ENCODE peak calls at places on chromosomes 5 and 9, in eight cellular contexts. Z is fibroblast of villous mesenchyme, J is heart right ventricle, O is Panc1, W is tibial nerve, C is A673, H is lower leg skin, S is body of pancreas. G is an unnamed sample.

GRCh38 chr5:126594676-126595485 is at the start of gene ALDH7A1:
- DNase-seq in J (peak), Z (peak), C (peak), H (peak), S (peak), W (peak), O (peak), G (peak)

GRCh38 chr5:111983459-111983858 is 226.5 kb upstream of the NREP start:
- DNase-seq in O (no peak), W (no peak), C (no peak), J (no peak), S (no peak), H (no peak), Z (no peak), G (no peak)

GRCh38 chr5:6311568-6312501 is 66.5 kb downstream of the MED10 start:
- DNase-seq in O (no peak), H (no peak), Z (no peak), J (peak), C (no peak), W (no peak), S (no peak), G (no peak)

GRCh38 chr9:136530472-136531089 is 15.3 kb downstream of the NOTCH1 start:
- DNase-seq in W (no peak), J (no peak), C (no peak), O (no peak), H (no peak), Z (no peak), S (no peak), G (no peak)

GRCh38 chr9:136820947-136821332 is 13.2 kb downstream of the RABL6 start:
- DNase-seq in O (no peak), S (no peak), C (peak), Z (no peak), J (no peak), W (no peak), H (no peak), G (no peak)

GRCh38 chr5:180618830-180619562 is 27.7 kb upstream of the SCGB3A1 start:
- DNase-seq in S (peak), W (no peak), J (no peak), Z (peak), H (no peak), O (no peak), C (peak), G (no peak)

GRCh38 chr9:92223758-92224157 is 69.7 kb downstream of the IARS1 start:
- DNase-seq in C (no peak), O (no peak), Z (no peak), J (no peak), W (no peak), H (no peak), S (no peak), G (no peak)

GRCh38 chr5:56494300-56494704 is 261.2 kb upstream of the ANKRD55 start:
- DNase-seq in H (no peak), O (no peak), W (no peak), S (no peak), J (peak), Z (peak), C (no peak), G (no peak)

GRCh38 chr5:68330564-68330963 is 115.0 kb downstream of the PIK3R1 start:
- DNase-seq in C (no peak), H (no peak), W (no peak), Z (peak), O (no peak), S (no peak), J (no peak), G (peak)

GRCh38 chr5:96408276-96408777 is 24.7 kb downstream of the PCSK1 start:
- DNase-seq in Z (peak), C (no peak), J (no peak), H (no peak), S (no peak), W (no peak), O (no peak), G (no peak)

GRCh38 chr9:121987312-121987711 is 105.8 kb downstream of the TTLL11 start:
- DNase-seq in Z (no peak), J (peak), O (no peak), C (no peak), S (no peak), W (no peak), H (no peak), G (no peak)

GRCh38 chr9:124960409-124960752 is 19.5 kb upstream of the GOLGA1 start:
- DNase-seq in O (no peak), W (no peak), C (no peak), J (no peak), Z (peak), H (no peak), S (no peak), G (no peak)

DNA sequence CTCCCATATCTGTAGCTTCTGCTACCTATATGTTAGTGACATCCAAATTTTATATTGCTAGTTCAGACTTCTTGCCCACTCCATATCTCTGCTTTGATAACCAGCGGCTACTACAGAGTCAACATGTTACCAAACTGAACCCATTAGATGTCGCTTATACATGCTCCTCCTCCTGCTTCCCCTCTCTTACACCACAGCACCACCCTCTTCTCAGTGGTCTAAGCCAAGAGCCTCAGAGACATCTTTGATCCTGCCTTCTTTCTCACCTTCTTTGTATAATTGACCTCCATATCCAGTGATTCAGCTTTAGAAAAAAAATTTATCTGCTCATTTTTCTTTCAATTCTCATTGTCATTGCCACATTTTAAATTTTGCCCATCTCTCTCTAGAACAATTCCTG is 408.2 kb upstream of the TLE4 start:
- DNase-seq in W (no peak), O (no peak), H (no peak), S (no peak), J (no peak), Z (no peak), C (no peak), G (no peak)
- H3K4me3 ChIP-seq in W (no peak), O (no peak), H (no peak), S (no peak), J (no peak), Z (no peak), C (no peak), G (no peak)

GRCh38 chr5:469752-470483 is 26.9 kb downstream of the EXOC3 start:
- DNase-seq in W (no peak), H (no peak), J (no peak), O (no peak), C (no peak), S (no peak), Z (no peak), G (no peak)

GRCh38 chr5:472656-473343 is 29.8 kb downstream of the EXOC3 start:
- DNase-seq in J (peak), H (peak), C (peak), W (peak), Z (peak), O (no peak), S (peak), G (peak)

GRCh38 chr5:470961-471749 is 28.2 kb downstream of the EXOC3 start:
- DNase-seq in J (no peak), S (no peak), Z (no peak), C (no peak), O (no peak), H (no peak), W (no peak), G (no peak)

GRCh38 chr5:472076-472655 is 29.2 kb downstream of the EXOC3 start:
- DNase-seq in Z (peak), C (no peak), S (peak), O (no peak), W (no peak), J (no peak), H (no peak), G (peak)

GRCh38 chr5:471750-472058 is 28.7 kb downstream of the EXOC3 start:
- DNase-seq in H (no peak), W (no peak), Z (no peak), C (no peak), S (no peak), J (no peak), O (no peak), G (no peak)
- H3K4me3 ChIP-seq in H (no peak), W (peak), Z (peak), C (peak), S (no peak), J (peak), O (peak), G (no peak)

GRCh38 chr5:142327111-142327842 is 2.5 kb upstream of the SPRY4 start:
- DNase-seq in H (no peak), S (no peak), Z (peak), C (peak), O (no peak), W (no peak), J (no peak), G (no peak)
- H3K4me3 ChIP-seq in H (no peak), S (no peak), Z (no peak), C (peak), O (peak), W (no peak), J (no peak), G (peak)

DNA sequence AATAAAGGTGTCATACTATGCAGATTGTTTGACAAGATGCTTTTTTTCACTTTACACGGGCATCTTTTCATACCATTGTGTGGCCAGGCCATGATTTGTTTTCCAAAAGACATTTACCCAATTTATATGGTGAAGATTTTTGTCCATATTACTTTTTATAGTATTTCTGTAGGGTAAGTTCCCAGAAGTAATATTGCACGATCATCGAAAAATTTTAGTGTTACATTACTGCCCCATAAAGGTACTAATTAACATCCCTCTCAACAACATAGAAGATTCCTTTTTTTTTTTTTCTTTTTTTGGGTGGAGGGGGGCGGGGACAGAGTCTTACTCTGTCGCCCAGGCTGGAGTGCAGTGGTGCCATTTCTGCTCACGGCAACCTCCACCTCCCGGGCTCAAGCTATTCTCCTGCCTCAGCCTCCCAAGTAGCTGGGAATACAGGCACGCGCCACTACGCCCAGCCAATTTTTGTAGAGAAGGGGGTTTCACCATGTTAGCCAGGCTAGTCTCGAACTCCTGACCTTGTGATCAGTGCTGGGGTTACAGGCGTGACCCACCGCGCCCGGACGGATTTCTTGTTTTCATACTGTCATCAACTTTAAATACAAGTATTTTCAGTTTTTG is 1.2 kb upstream of the ROPN1L start:
- DNase-seq in H (no peak), S (no peak), O (no peak), C (no peak), Z (no peak), W (no peak), J (no peak), G (no peak)
- H3K4me3 ChIP-seq in H (no peak), S (no peak), O (peak), C (peak), Z (no peak), W (no peak), J (no peak), G (no peak)

GRCh38 chr5:33475706-33476105 is 34.9 kb downstream of the TARS1 start:
- DNase-seq in S (no peak), O (no peak), H (no peak), Z (no peak), W (no peak), J (no peak), C (no peak), G (no peak)

GRCh38 chr5:33470544-33470943 is 29.8 kb downstream of the TARS1 start:
- DNase-seq in W (peak), H (no peak), S (peak), O (no peak), C (peak), J (no peak), Z (peak), G (peak)

GRCh38 chr5:33474004-33474403 is 33.2 kb downstream of the TARS1 start:
- DNase-seq in O (no peak), H (no peak), J (no peak), S (no peak), W (no peak), C (no peak), Z (no peak), G (no peak)

GRCh38 chr5:33474931-33475499 is 34.2 kb downstream of the TARS1 start:
- DNase-seq in Z (no peak), O (no peak), S (no peak), C (no peak), H (no peak), J (no peak), W (no peak), G (no peak)

GRCh38 chr5:33472805-33473409 is 32.1 kb downstream of the TARS1 start:
- DNase-seq in O (no peak), H (no peak), Z (no peak), C (no peak), S (no peak), W (no peak), J (no peak), G (no peak)
- H3K4me3 ChIP-seq in O (no peak), H (no peak), Z (no peak), C (no peak), S (no peak), W (no peak), J (no peak), G (no peak)

GRCh38 chr9:77131411-77131810 is 45.9 kb upstream of the VPS13A start:
- DNase-seq in H (no peak), Z (peak), J (no peak), O (no peak), W (no peak), S (no peak), C (no peak), G (no peak)
- H3K4me3 ChIP-seq in H (no peak), Z (no peak), J (no peak), O (no peak), W (no peak), S (no peak), C (no peak), G (no peak)

DNA sequence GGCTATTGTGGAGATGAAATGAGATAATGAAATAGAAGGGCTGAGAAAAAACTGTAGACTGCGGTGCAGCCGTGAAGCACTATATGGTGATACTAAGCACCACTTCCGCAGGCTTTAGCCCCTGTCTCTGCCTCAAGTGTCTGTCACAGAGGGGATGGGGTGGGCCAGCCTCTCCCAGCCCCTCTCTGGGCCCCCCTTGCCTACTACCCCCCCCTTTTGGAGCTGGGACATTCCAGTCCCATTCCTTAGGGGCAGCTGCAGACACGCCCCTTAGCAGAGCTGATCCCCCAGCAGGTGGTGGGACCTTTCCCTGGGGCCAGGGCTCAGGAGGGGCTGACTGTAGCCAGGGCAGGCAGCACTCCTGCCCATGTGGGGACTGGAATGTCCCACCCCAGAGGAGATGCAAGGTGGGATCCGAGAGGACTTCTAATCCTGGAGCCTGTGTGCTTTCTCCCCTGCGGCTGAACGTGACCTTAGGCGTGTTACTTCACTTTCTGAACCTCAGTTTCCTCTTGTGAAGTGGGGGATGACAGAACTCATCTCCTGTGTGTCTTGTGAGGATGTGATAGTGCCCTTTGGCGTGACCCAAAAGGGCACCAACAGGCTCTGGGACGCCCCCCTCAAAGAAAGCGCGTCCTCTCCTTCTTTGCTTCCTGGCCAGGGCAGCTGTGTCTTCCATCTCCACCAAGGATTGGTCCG is 2.0 kb downstream of the N4BP3 start:
- DNase-seq in W (no peak), H (no peak), J (no peak), Z (no peak), O (no peak), C (no peak), S (no peak), G (peak)
- H3K4me3 ChIP-seq in W (no peak), H (no peak), J (peak), Z (no peak), O (no peak), C (no peak), S (no peak), G (peak)

GRCh38 chr5:43570487-43571158 is 13.7 kb upstream of the PAIP1 start:
- DNase-seq in S (no peak), J (no peak), Z (no peak), O (no peak), C (no peak), W (no peak), H (no peak), G (no peak)
- H3K4me3 ChIP-seq in S (no peak), J (peak), Z (no peak), O (no peak), C (no peak), W (no peak), H (no peak), G (no peak)

GRCh38 chr5:157859227-157859575 is 256 bp upstream of the CLINT1 start:
- DNase-seq in Z (no peak), W (no peak), S (no peak), C (no peak), H (no peak), J (no peak), O (peak), G (no peak)
- H3K4me3 ChIP-seq in Z (peak), W (peak), S (peak), C (peak), H (no peak), J (peak), O (peak), G (peak)

DNA sequence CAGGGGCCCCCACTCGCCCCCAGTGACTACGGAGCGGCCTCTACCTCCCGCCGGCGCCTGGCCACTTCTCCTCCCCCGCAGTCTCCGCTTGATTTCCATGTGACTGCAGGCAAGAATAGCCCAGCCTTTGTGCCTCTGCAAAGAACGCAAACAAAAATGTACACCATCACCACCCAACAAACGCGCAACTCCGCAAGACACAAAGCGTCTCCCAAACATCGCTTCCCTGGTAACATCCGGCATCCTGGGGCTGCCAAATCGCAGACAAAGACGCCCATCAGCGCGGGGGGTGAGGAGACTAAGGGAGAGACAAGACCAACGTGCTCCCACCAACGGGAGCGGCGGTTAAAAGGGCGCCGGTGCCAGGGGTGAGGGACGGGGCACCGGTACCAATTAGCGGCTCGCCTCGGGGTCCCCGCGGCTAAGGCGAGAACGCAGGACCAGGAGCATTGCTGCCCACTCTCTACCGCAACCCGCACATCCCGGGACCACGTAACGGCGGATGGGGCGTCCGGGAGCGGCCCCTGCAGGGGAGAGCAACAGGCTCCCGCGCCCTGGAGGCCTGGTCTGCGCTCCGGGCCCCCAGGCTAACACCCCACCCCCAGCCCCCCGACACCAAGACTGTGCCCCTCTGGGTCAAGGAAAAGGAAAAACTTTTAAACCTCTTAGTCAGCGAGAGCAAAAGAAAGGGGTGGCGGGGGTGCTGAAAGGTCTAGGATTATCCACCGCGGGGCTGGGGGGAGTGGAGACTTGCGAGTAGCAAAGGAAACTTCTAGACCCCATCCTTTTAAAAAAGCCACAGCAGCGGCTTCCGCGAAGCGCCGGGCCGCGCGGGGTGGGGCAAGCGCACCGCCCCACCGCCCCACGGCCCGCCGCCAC is 885 bp downstream of the MPDZ start:
- DNase-seq in S (peak), J (peak), Z (peak), H (peak), C (peak), W (peak), O (no peak), G (peak)
- H3K4me3 ChIP-seq in S (peak), J (peak), Z (peak), H (peak), C (peak), W (peak), O (peak), G (peak)

G was measured in SJCRH30.